ENCODE peak calls at places on chromosomes 4 and X, in seven cellular contexts. F, G, A, J, I, P and H are unnamed samples.

GRCh38 chrX:124986284-124986683 is 333.4 kb upstream of the TEX13C start:
- DNase-seq in F (no peak), G (no peak), A (no peak), J (no peak), I (no peak), P (no peak), H (no peak)

GRCh38 chr4:69503558-69503957 is 7.9 kb upstream of the UGT2B4 start:
- DNase-seq in F (no peak), G (no peak), A (no peak), J (no peak), I (no peak), P (no peak), H (no peak)

GRCh38 chrX:149841929-149842328 is 39.1 kb upstream of the MAGEA8 start:
- DNase-seq in F (no peak), G (no peak), A (no peak), J (no peak), I (no peak), P (no peak), H (no peak)

GRCh38 chrX:134484039-134484438 is 24.1 kb downstream of the HPRT1 start:
- DNase-seq in F (peak; percentile 73), G (peak; percentile 58), A (peak; percentile 39), J (no peak), I (no peak), P (peak; percentile 74), H (peak; percentile 28)

GRCh38 chrX:154412468-154412867 is 1.1 kb downstream of the TAFAZZIN start:
- DNase-seq in F (no peak), G (peak; percentile 17), A (no peak), J (no peak), I (no peak), P (peak; percentile 13), H (peak; percentile 39)

GRCh38 chr4:185144601-185145240 is 1.7 kb downstream of the SLC25A4 start:
- DNase-seq in F (no peak), G (no peak), A (no peak), J (no peak), I (no peak), P (no peak), H (no peak)

GRCh38 chrX:153783378-153784013 is 2.7 kb downstream of the SRPK3 start:
- DNase-seq in F (no peak), G (no peak), A (no peak), J (no peak), I (no peak), P (no peak), H (no peak)

GRCh38 chr4:102623622-102624021 is 122.5 kb downstream of the NFKB1 start:
- DNase-seq in F (peak; percentile 61), G (peak; percentile 43), A (no peak), J (no peak), I (no peak), P (peak; percentile 56), H (peak; percentile 23)

GRCh38 chr4:6892190-6892908 is 17.3 kb upstream of the TBC1D14 start:
- DNase-seq in F (peak; percentile 72), G (peak; percentile 58), A (no peak), J (no peak), I (no peak), P (peak; percentile 65), H (peak; percentile 69)

GRCh38 chrX:129846686-129847085 is 3.0 kb upstream of the ZDHHC9 start:
- DNase-seq in F (no peak), G (no peak), A (no peak), J (no peak), I (no peak), P (no peak), H (no peak)

GRCh38 chr4:41541697-41542096 is 3.7 kb downstream of the LIMCH1 start:
- DNase-seq in F (no peak), G (peak; percentile 29), A (no peak), J (no peak), I (no peak), P (no peak), H (peak; percentile 39)

DNA sequence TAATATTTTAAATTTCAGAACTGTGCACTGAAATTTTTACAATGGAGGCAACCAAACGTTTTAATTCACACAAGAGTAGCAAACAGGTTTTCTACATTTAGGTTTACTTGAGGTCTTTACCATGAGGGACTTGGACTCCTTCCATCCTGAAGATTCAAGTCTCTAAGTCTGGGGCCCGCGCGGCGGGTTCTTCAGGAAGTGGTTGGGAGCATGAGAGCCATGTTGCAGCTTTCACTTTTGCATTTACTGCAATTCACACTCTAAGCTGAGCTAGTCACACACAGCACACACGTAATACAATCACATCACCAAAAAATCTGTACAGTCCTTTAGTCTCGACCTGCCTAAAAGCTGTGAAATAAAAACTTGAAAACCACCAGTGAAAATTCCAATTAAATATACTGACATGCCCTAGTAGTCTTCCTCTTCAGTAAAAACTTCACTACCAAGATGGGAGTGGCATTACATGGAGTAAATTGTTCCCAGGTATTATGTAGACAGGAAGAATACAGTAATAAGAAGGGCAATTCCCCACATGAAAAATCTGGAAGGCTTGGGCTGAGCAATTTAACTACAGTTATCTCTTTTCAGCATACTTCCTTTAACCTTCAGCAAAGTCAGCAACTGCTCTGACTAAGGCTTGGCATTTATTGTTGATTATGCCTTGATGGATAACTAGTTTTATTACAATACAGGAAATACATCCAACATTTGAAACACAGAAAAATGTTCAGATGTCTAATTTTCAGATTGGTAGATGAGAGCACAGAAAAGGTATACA is 571.1 kb upstream of the DIPK2B start:
- DNase-seq in F (peak; percentile 78), G (peak; percentile 68), A (peak; percentile 59), J (no peak), I (no peak), P (peak; percentile 74), H (peak; percentile 66)
- H3K4me3 ChIP-seq in F (peak overlapping the region; percentile 24), G (peak overlapping the region; percentile 72), A (peak overlapping the region; percentile 91), J (no peak overlapping the region), I (peak overlapping the region; percentile 48), P (peak overlapping the region; percentile 58), H (peak overlapping the region; percentile 63)

GRCh38 chr4:168919706-168920324 is 90.2 kb downstream of the CBR4 start:
- DNase-seq in F (no peak), G (no peak), A (no peak), J (no peak), I (no peak), P (no peak), H (no peak)

GRCh38 chr4:168920438-168921081 is 89.5 kb downstream of the CBR4 start:
- DNase-seq in F (no peak), G (no peak), A (no peak), J (no peak), I (no peak), P (no peak), H (no peak)

GRCh38 chr4:168914095-168914494 is 96.0 kb downstream of the CBR4 start:
- DNase-seq in F (no peak), G (no peak), A (no peak), J (no peak), I (no peak), P (no peak), H (no peak)

DNA sequence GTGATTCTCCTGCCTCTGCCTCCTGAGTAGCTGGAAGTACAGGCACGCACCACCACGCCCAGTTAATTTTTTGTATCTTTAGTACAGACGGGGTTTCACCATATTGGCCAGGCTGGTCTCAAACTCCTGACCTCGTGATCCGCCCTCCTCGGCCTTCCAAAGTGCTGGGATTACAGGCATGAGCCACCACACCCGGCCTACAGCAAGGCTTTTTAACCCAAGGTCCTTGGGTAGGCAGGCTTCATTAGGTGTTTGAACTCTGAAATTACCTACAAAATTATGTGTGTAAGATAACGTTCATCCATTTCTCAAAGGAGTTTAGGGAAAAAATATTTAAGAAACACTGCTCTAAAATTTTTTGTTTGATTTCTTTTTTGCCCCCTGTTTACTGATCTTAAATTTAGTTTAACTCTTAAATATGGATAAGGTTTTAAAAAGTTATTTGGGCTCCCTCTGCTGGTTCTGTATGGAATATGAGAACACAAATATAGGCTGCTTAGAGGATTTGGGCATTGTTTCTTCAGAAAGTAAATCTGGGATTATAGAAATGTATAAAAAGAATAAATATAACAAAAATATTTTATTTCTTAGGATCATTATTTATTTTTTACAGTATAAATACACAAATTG is 92.8 kb downstream of the CBR4 start:
- DNase-seq in F (peak; percentile 71), G (peak; percentile 62), A (no peak), J (no peak), I (no peak), P (peak; percentile 78), H (peak; percentile 26)
- TF ChIP-seq CTCF in F (peak; percentile 55), G (peak; percentile 72), A (peak; percentile 44), J (no peak), I (peak; percentile 50), P (peak; percentile 51), H (peak; percentile 44)

GRCh38 chrX:155997436-155997835 is at the start of gene IL9R:
- DNase-seq in F (no peak), G (no peak), A (no peak), J (no peak), I (no peak), P (no peak), H (no peak)
- H3K4me3 ChIP-seq in F (no peak within 1 kb of the TSS), G (no peak within 1 kb of the TSS), A (no peak within 1 kb of the TSS), J (no peak within 1 kb of the TSS), I (no peak within 1 kb of the TSS), P (no peak within 1 kb of the TSS), H (no peak within 1 kb of the TSS)

GRCh38 chr4:85686398-85686797 is 211.4 kb downstream of the ARHGAP24 start:
- DNase-seq in F (no peak), G (no peak), A (no peak), J (no peak), I (no peak), P (no peak), H (no peak)
- TF ChIP-seq CTCF in F (no peak), G (no peak), A (no peak), J (no peak), I (no peak), P (no peak), H (no peak)

DNA sequence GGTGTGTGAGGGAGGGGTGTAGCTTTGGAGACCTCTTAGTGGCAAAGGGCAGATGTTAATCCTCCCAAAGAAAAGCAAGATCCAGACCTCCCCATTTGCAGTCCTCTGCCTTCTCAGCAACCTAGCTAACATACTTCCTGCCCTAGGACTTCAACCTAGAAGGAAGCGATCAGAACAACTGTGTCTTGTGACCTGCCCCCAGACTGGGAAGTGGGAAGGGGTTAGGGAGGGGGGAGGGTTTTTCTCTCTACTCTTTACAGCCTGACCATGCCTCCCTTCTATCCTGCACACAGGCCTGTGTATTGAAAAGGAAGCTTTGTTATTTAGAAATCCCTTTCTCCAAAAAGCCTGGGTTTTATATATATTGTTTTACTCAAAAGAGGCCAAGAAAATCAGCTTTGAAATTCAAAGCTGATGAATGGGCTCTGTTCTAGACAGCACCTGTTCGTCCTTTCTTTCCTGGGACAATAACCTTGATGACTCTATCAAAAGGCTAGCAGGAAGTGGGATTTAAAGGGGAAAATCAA is 35.2 kb upstream of the SMS start:
- DNase-seq in F (no peak), G (no peak), A (no peak), J (no peak), I (no peak), P (no peak), H (no peak)
- H3K4me3 ChIP-seq in F (no peak overlapping the region), G (no peak overlapping the region), A (no peak overlapping the region), J (no peak overlapping the region), I (no peak overlapping the region), P (no peak overlapping the region), H (no peak overlapping the region)